ENCODE peak calls at places on chromosomes 6 and 20, in six cellular contexts. Q is H1, N is IMR-90, F is K562, P is HCT116, S is HepG2. Y is an unnamed sample.

GRCh38 chr6:56959094-56959493 is 4.2 kb downstream of the BEND6 start:
- DNase-seq in Q (no peak), N (peak), F (no peak), P (no peak), S (no peak), Y (no peak)

GRCh38 chr20:14536738-14537137 is 199.3 kb upstream of the FLRT3 start:
- DNase-seq in Q (no peak), N (no peak), F (no peak), P (no peak), S (no peak), Y (no peak)

GRCh38 chr6:115969207-115969929 is 91.3 kb downstream of the FRK start:
- DNase-seq in Q (peak), N (no peak), F (no peak), P (no peak), S (no peak), Y (no peak)

GRCh38 chr20:43936805-43937204 is 22.2 kb downstream of the TOX2 start:
- DNase-seq in Q (no peak), N (no peak), F (no peak), P (no peak), S (no peak), Y (no peak)

GRCh38 chr6:96923871-96924493 is 546 bp upstream of the KLHL32 start:
- DNase-seq in Q (peak), N (no peak), F (no peak), P (no peak), S (peak), Y (no peak)

GRCh38 chr6:148422085-148422484 is 79.4 kb downstream of the SASH1 start:
- DNase-seq in Q (no peak), N (no peak), F (no peak), P (no peak), S (no peak), Y (no peak)

GRCh38 chr6:130303436-130303835 is 62.4 kb upstream of the TMEM200A start:
- DNase-seq in Q (no peak), N (peak), F (no peak), P (no peak), S (no peak), Y (no peak)

GRCh38 chr6:119428647-119429046 is 79.1 kb upstream of the MAN1A1 start:
- DNase-seq in Q (no peak), N (no peak), F (no peak), P (no peak), S (no peak), Y (no peak)

GRCh38 chr20:56515657-56516381 is 8.7 kb upstream of the FAM209A start:
- DNase-seq in Q (no peak), N (peak), F (no peak), P (no peak), S (no peak), Y (no peak)

GRCh38 chr6:20757761-20758160 is 223.5 kb downstream of the CDKAL1 start:
- DNase-seq in Q (no peak), N (peak), F (no peak), P (no peak), S (no peak), Y (no peak)

GRCh38 chr6:50986319-50986718 is 167.6 kb downstream of the TFAP2B start:
- DNase-seq in Q (no peak), N (no peak), F (no peak), P (no peak), S (no peak), Y (no peak)

GRCh38 chr20:42024653-42025052 is 406.5 kb upstream of the CHD6 start:
- DNase-seq in Q (peak), N (no peak), F (no peak), P (no peak), S (no peak), Y (no peak)

GRCh38 chr6:150894935-150895686 is 29.6 kb downstream of the MTHFD1L start:
- DNase-seq in Q (no peak), N (peak), F (peak), P (no peak), S (peak), Y (peak)

GRCh38 chr20:38127920-38128528 is 37.0 kb downstream of the TGM2 start:
- DNase-seq in Q (no peak), N (no peak), F (no peak), P (no peak), S (no peak), Y (no peak)

GRCh38 chr6:42197574-42198362 is 3.0 kb upstream of the GUCA1B start:
- DNase-seq in Q (no peak), N (peak), F (peak), P (no peak), S (peak), Y (no peak)
- TF ChIP-seq CEBPB in Q (no peak), N (peak), F (no peak), P (no peak), S (peak), Y (no peak)

DNA sequence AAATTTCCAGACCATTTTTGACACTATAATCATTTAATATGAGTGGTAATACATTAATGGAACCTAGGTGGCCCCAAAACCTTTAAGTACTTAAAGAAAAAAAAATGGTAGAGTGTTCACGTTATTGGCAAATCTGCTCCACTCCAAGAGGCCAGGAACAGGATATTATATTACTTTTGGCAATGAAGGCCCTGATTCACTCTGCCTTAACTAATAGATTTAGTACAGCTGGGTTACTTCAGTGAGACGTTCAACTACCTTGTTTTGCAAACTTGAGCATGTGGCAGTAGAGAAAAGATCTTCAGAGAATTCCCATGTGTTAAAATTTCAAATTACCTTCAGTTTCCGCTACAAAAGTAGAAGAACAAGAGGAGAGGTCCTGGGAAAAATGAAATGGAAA is 12.8 kb downstream of the ADNP start:
- DNase-seq in Q (no peak), N (peak), F (no peak), P (no peak), S (no peak), Y (no peak)
- H3K9ac ChIP-seq in Q (no peak), N (no peak), F (no peak), P (no peak), S (no peak), Y (no peak)

GRCh38 chr6:34319471-34319885 is 70.7 kb upstream of the SMIM29 start:
- DNase-seq in Q (no peak), N (no peak), F (no peak), P (no peak), S (peak), Y (no peak)
- TF ChIP-seq CEBPB in Q (no peak), N (no peak), F (no peak), P (no peak), S (no peak), Y (no peak)

GRCh38 chr6:28769626-28770402 is 154.0 kb downstream of the TRIM27 start:
- DNase-seq in Q (no peak), N (peak), F (peak), P (no peak), S (no peak), Y (no peak)
- H3K9ac ChIP-seq in Q (no peak), N (no peak), F (no peak), P (no peak), S (no peak), Y (no peak)

GRCh38 chr6:137005073-137005472 is 39.7 kb downstream of the IL20RA start:
- DNase-seq in Q (no peak), N (no peak), F (no peak), P (no peak), S (no peak), Y (no peak)

GRCh38 chr6:137002505-137002904 is 42.3 kb downstream of the IL20RA start:
- DNase-seq in Q (no peak), N (no peak), F (no peak), P (peak), S (no peak), Y (no peak)

GRCh38 chr6:137001287-137001976 is 43.3 kb downstream of the IL20RA start:
- DNase-seq in Q (no peak), N (no peak), F (no peak), P (peak), S (peak), Y (no peak)

GRCh38 chr6:137001977-137002302 is 42.8 kb downstream of the IL20RA start:
- DNase-seq in Q (no peak), N (no peak), F (no peak), P (no peak), S (no peak), Y (no peak)

GRCh38 chr6:137000825-137001224 is 43.9 kb downstream of the IL20RA start:
- DNase-seq in Q (no peak), N (no peak), F (no peak), P (peak), S (no peak), Y (no peak)
- TF ChIP-seq CEBPB in Q (no peak), N (no peak), F (no peak), P (no peak), S (no peak), Y (no peak)